ENCODE peak calls at places on chromosomes 13 and 19, in seven cellular contexts. V, W, P, E, N, G and J are unnamed samples.

GRCh38 chr19:5795382-5795919 is 4.5 kb upstream of the DUS3L start:
- DNase-seq in V (no peak), W (no peak), P (no peak), E (no peak), N (no peak), G (no peak), J (no peak)

GRCh38 chr19:53328967-53329366 is 4.6 kb upstream of the ZNF845 start:
- DNase-seq in V (peak), W (no peak), P (no peak), E (no peak), N (peak), G (no peak), J (no peak)

GRCh38 chr19:1624458-1624857 is 19.2 kb upstream of the UQCR11 start:
- DNase-seq in V (peak), W (peak), P (peak), E (no peak), N (peak), G (peak), J (peak)

GRCh38 chr13:99053636-99054233 is 75.9 kb upstream of the DOCK9 start:
- DNase-seq in V (no peak), W (no peak), P (no peak), E (no peak), N (no peak), G (no peak), J (no peak)

GRCh38 chr19:41443813-41444455 is 978 bp downstream of the ERICH4 start:
- DNase-seq in V (no peak), W (no peak), P (no peak), E (no peak), N (no peak), G (no peak), J (no peak)

GRCh38 chr19:6678690-6679109 is 8.7 kb upstream of the TNFSF14 start:
- DNase-seq in V (no peak), W (no peak), P (no peak), E (no peak), N (no peak), G (no peak), J (no peak)

GRCh38 chr13:35131471-35131870 is 189.4 kb downstream of the NBEA start:
- DNase-seq in V (no peak), W (no peak), P (no peak), E (no peak), N (no peak), G (no peak), J (no peak)

GRCh38 chr13:111966969-111967368 is 100.0 kb upstream of the SOX1 start:
- DNase-seq in V (no peak), W (no peak), P (no peak), E (no peak), N (no peak), G (no peak), J (no peak)

GRCh38 chr19:14325863-14326262 is 55.4 kb upstream of the ADGRE5 start:
- DNase-seq in V (no peak), W (no peak), P (no peak), E (no peak), N (no peak), G (no peak), J (no peak)

GRCh38 chr19:48529156-48529555 is 17.5 kb upstream of the LMTK3 start:
- DNase-seq in V (no peak), W (no peak), P (no peak), E (no peak), N (no peak), G (no peak), J (no peak)
- TF ChIP-seq CTCF in V (no peak), W (no peak), P (no peak), E (no peak), N (no peak), G (no peak), J (no peak)

DNA sequence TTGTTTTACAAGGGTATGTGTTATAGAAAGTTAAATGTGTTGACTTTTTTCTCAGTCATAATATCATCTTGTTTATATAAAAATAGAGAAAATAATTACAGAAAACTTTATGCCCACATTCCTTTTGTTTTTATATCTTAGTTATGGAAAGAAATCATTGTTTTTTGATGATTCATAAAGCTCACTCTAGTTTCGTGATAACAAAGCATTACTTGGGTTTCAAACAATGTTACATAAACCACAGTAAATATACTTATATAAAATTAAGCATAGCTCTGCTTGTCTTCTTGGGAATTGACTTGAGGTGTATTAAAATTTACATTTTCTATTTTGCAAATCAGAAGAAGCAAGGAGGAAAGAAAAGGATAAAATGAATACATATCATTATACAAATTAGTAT is 111.8 kb downstream of the SGCG start:
- DNase-seq in V (no peak), W (no peak), P (no peak), E (no peak), N (no peak), G (no peak), J (no peak)
- TF ChIP-seq CTCF in V (no peak), W (no peak), P (no peak), E (no peak), N (no peak), G (no peak), J (no peak)

DNA sequence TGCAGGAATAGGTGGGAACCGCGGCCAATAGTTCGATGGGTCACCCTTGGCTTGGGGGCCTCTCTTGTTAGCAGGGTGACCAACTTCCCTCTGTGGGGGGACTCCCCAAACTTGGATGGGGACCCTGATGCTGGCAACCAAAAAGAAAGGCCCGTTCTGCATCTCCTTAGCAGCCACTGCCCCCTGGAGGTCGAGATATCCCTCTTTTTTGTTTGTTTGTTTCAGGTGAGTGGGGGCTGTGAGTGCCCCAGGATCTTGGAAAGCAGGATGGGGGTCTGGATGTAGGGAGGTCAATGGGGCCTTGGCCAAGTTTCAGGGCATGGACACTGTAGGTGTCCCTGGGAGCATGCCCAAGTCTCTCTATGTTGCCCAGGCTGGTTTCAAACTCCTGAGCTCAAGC is 7.7 kb upstream of the CRTC1 start:
- DNase-seq in V (no peak), W (no peak), P (no peak), E (no peak), N (no peak), G (no peak), J (no peak)
- TF ChIP-seq CTCF in V (peak), W (peak), P (peak), E (no peak), N (peak), G (no peak), J (peak)

GRCh38 chr19:46299004-46299509 is 2.2 kb downstream of the HIF3A start:
- DNase-seq in V (peak), W (no peak), P (peak), E (peak), N (peak), G (peak), J (no peak)

GRCh38 chr19:46299695-46300094 is 2.9 kb downstream of the HIF3A start:
- DNase-seq in V (no peak), W (no peak), P (no peak), E (peak), N (no peak), G (no peak), J (no peak)

GRCh38 chr19:46298477-46299003 is 1.7 kb downstream of the HIF3A start:
- DNase-seq in V (no peak), W (no peak), P (no peak), E (no peak), N (no peak), G (no peak), J (no peak)

GRCh38 chr19:46296722-46297431 is at the start of gene HIF3A:
- DNase-seq in V (peak), W (peak), P (no peak), E (no peak), N (peak), G (peak), J (peak)

GRCh38 chr19:46297700-46298476 is 1.0 kb downstream of the HIF3A start:
- DNase-seq in V (peak), W (no peak), P (no peak), E (no peak), N (peak), G (peak), J (no peak)
- TF ChIP-seq CTCF in V (peak), W (no peak), P (no peak), E (no peak), N (peak), G (peak), J (no peak)

GRCh38 chr19:35657904-35658700 is 8.2 kb upstream of the UPK1A start:
- DNase-seq in V (no peak), W (no peak), P (peak), E (no peak), N (no peak), G (no peak), J (no peak)
- TF ChIP-seq CTCF in V (peak), W (peak), P (no peak), E (no peak), N (no peak), G (no peak), J (no peak)

GRCh38 chr13:42680748-42681147 is 100.6 kb upstream of the FAM216B start:
- DNase-seq in V (no peak), W (no peak), P (no peak), E (no peak), N (no peak), G (no peak), J (no peak)
- TF ChIP-seq CTCF in V (no peak), W (no peak), P (no peak), E (no peak), N (no peak), G (no peak), J (no peak)

GRCh38 chr13:27868639-27869435 is 51.0 kb upstream of the PDX1 start:
- DNase-seq in V (no peak), W (no peak), P (no peak), E (no peak), N (no peak), G (no peak), J (no peak)

GRCh38 chr13:27869436-27870090 is 50.2 kb upstream of the PDX1 start:
- DNase-seq in V (no peak), W (no peak), P (no peak), E (no peak), N (no peak), G (no peak), J (no peak)
- TF ChIP-seq CTCF in V (peak), W (peak), P (peak), E (no peak), N (no peak), G (no peak), J (no peak)

DNA sequence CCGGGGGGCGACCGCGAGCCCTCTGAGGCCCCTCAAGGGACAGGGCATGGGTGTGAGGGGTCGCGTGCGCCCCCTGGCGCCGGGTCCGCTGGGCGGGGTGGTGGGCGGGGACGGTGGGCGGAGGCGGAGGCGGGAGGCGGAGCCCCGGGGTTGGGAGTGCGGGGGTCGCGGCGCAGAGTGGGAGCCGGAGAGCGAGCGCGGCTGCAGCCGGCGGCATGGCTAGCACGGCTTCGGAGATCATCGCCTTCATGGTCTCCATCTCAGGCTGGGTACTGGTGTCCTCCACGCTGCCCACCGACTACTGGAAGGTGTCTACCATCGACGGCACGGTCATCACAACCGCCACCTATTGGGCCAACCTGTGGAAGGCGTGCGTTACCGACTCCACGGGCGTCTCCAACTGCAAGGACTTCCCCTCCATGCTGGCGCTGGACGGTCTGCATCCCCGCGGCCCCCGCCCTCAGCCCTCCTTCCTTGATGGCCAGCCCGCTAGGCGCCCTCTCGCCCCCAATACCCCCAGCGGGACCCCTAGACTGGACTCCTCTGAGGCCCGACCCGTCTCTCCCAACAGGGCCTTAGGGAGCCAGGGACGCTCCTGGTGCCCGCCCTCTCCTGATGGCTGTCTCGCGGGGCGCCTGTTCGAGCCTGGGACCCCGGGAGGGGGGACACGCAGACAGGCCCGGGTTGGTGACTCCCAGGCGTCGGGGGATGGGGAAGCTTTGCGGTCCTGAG is at the start of gene CLDN10:
- DNase-seq in V (peak), W (peak), P (no peak), E (no peak), N (no peak), G (no peak), J (no peak)
- TF ChIP-seq CTCF in V (peak), W (peak), P (peak), E (no peak), N (no peak), G (no peak), J (no peak)